ENCODE peak calls at places on chromosomes 6 and 20, in eight cellular contexts. E is neural progenitor cell, M is fibroblast of pulmonary artery, O is HFFc6, B is glutamatergic neuron, T is cardiac muscle cell, F is left kidney, I is non-pigmented ciliary epithelial cell. Y is an unnamed sample.

GRCh38 chr20:45049438-45049837 is 51.5 kb downstream of the KCNS1 start:
- DNase-seq in E (no peak), M (no peak), O (no peak), B (no peak), T (no peak), F (no peak), I (no peak), Y (no peak)

GRCh38 chr20:9989066-9989724 is 45.6 kb upstream of the ANKEF1 start:
- DNase-seq in E (no peak), M (peak), O (no peak), B (no peak), T (no peak), F (peak), I (peak), Y (peak)

GRCh38 chr6:5936611-5937010 is 70.1 kb downstream of the NRN1 start:
- DNase-seq in E (no peak), M (no peak), O (no peak), B (no peak), T (no peak), F (no peak), I (no peak), Y (no peak)

GRCh38 chr6:170165085-170165484 is 125.8 kb downstream of the DLL1 start:
- DNase-seq in E (no peak), M (no peak), O (no peak), B (peak), T (no peak), F (no peak), I (no peak), Y (no peak)

GRCh38 chr20:19880256-19881079 is 122.4 kb downstream of the RIN2 start:
- DNase-seq in E (no peak), M (peak), O (peak), B (no peak), T (no peak), F (no peak), I (no peak), Y (no peak)

GRCh38 chr20:63329331-63330083 is 31.6 kb downstream of the CHRNA4 start:
- DNase-seq in E (no peak), M (no peak), O (no peak), B (no peak), T (no peak), F (no peak), I (no peak), Y (no peak)

GRCh38 chr6:79841577-79842381 is 105.6 kb downstream of the ELOVL4 start:
- DNase-seq in E (no peak), M (peak), O (no peak), B (no peak), T (no peak), F (no peak), I (no peak), Y (no peak)

GRCh38 chr6:79234150-79235022 is at the start of gene HMGN3:
- DNase-seq in E (peak), M (peak), O (peak), B (peak), T (peak), F (peak), I (peak), Y (peak)

GRCh38 chr20:20501128-20501527 is 133.2 kb downstream of the INSM1 start:
- DNase-seq in E (no peak), M (no peak), O (no peak), B (no peak), T (no peak), F (no peak), I (no peak), Y (no peak)

GRCh38 chr20:7399114-7399513 is 541.1 kb downstream of the HAO1 start:
- DNase-seq in E (no peak), M (peak), O (no peak), B (no peak), T (no peak), F (no peak), I (no peak), Y (no peak)

Y was measured in foreskin fibroblast.